ENCODE peak calls at places on chromosome 6, in four cellular contexts. E, Y, Q and K are unnamed samples. For H3K27me3 and H3K36me3, the result is how much of the 10 kb centered on the place peaks cover.

GRCh38 chr6:30399390-30400058 is 54.6 kb downstream of the RPP21 start:
- DNase-seq in Y (no peak), E (no peak), Q (no peak), K (no peak)

GRCh38 chr6:33018418-33018817 is 9.0 kb upstream of the HLA-DOA start:
- DNase-seq in E (no peak), Y (no peak), Q (no peak), K (no peak)

GRCh38 chr6:110307368-110307767 is 50.8 kb downstream of the METTL24 start:
- DNase-seq in Q (no peak), Y (no peak), E (no peak), K (no peak)

GRCh38 chr6:36897629-36898028 is 11.9 kb downstream of the C6orf89 start:
- DNase-seq in Q (no peak), E (no peak), Y (no peak), K (peak)

GRCh38 chr6:139028242-139028657 is 295 bp upstream of the ABRACL start:
- DNase-seq in E (no peak), Q (no peak), Y (no peak), K (no peak)

GRCh38 chr6:92979281-92979680 is 440.1 kb downstream of the EPHA7 start:
- DNase-seq in E (no peak), Y (no peak), Q (no peak), K (no peak)

GRCh38 chr6:38209291-38209865 is 389.9 kb downstream of the ZFAND3 start:
- DNase-seq in E (no peak), Q (no peak), Y (no peak), K (no peak)

GRCh38 chr6:145808239-145808638 is 6.4 kb downstream of the FBXO30 start:
- DNase-seq in Q (no peak), E (no peak), Y (no peak), K (no peak)

GRCh38 chr6:146423450-146423849 is 120.2 kb upstream of the RAB32 start:
- DNase-seq in Y (no peak), Q (no peak), E (no peak), K (no peak)

GRCh38 chr6:37204014-37204751 is 34.2 kb downstream of the PIM1 start:
- DNase-seq in Y (no peak), E (no peak), Q (no peak), K (no peak)

GRCh38 chr6:90388395-90388794 is 91.8 kb upstream of the BACH2 start:
- DNase-seq in Y (no peak), Q (no peak), E (no peak), K (no peak)

GRCh38 chr6:80154160-80154559 is 47.7 kb downstream of the BCKDHB start:
- DNase-seq in E (no peak), Y (no peak), Q (no peak), K (no peak)

DNA sequence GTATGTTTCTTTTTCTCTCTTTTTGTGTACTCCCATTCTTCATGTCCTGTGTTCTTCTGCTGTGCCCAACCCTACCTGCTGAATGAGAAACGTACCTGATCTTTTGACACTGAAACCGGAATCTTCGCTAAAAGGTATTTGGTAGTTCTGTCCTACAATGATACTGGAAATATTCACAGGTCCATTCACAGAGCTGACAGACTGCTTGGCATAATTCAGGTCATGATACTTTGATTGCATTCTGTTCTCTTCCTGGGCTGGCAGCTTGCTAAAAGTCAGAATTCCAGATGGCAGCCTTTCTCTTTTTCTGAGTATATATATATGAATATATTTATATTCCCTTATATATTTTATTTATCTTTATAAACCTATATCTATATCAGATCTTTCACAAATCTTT is 375.0 kb downstream of the PHF3 start:
- DNase-seq in Q (no peak), E (no peak), Y (no peak), K (no peak)
- H3K27me3 ChIP-seq in Q (under half), E (under half), Y (under half), K (under half)

GRCh38 chr6:44111434-44112417 is 15.5 kb downstream of the MRPL14 start:
- DNase-seq in E (no peak), Q (no peak), Y (no peak), K (no peak)

GRCh38 chr6:44108471-44108870 is 18.8 kb downstream of the MRPL14 start:
- DNase-seq in Q (no peak), E (no peak), Y (no peak), K (no peak)

GRCh38 chr6:44110966-44111365 is 16.3 kb downstream of the MRPL14 start:
- DNase-seq in E (no peak), Q (no peak), Y (no peak), K (no peak)

GRCh38 chr6:44109212-44109611 is 18.0 kb downstream of the MRPL14 start:
- DNase-seq in Q (no peak), Y (no peak), E (no peak), K (no peak)

GRCh38 chr6:44110005-44110681 is 17.1 kb downstream of the MRPL14 start:
- DNase-seq in Q (no peak), Y (no peak), E (no peak), K (no peak)
- H3K36me3 ChIP-seq in Q (half or more), Y (under half), E (under half), K (under half)

GRCh38 chr6:75204222-75204958 is 1.5 kb downstream of the COL12A1 start:
- DNase-seq in Q (peak), Y (peak), E (peak), K (peak)
- H3K4me3 ChIP-seq in Q (peak), Y (peak), E (peak), K (peak)

GRCh38 chr6:99073223-99073622 is 125.5 kb upstream of the FBXL4 start:
- DNase-seq in Y (no peak), E (no peak), Q (no peak), K (no peak)
- H3K27me3 ChIP-seq in Y (under half), E (under half), Q (under half), K (under half)